ENCODE peak calls at places on chromosomes 5 and 9, in four cellular contexts. One of them, this sample, is unnamed.

GRCh38 chr9:71685988-71686387 is 82.3 kb downstream of the CEMIP2 start:
- DNase-seq in gastrocnemius medialis: no peak
- DNase-seq in PC-9: no peak
- DNase-seq in esophagus squamous epithelium: no peak
- DNase-seq in this sample: no peak

GRCh38 chr9:121748080-121748479 is 96.6 kb downstream of the DAB2IP start:
- DNase-seq in gastrocnemius medialis: no peak
- DNase-seq in PC-9: no peak
- DNase-seq in esophagus squamous epithelium: no peak
- DNase-seq in this sample: no peak

GRCh38 chr5:422323-423232 is 20.4 kb upstream of the EXOC3 start:
- DNase-seq in PC-9: no peak
- DNase-seq in esophagus squamous epithelium: no peak
- DNase-seq in gastrocnemius medialis: no peak
- DNase-seq in this sample: no peak

GRCh38 chr5:78699565-78700143 is 51.1 kb upstream of the LHFPL2 start:
- DNase-seq in PC-9: peak; percentile 98
- DNase-seq in esophagus squamous epithelium: no peak
- DNase-seq in gastrocnemius medialis: no peak
- DNase-seq in this sample: no peak

GRCh38 chr9:107484117-107484723 is 5.3 kb downstream of the KLF4 start:
- DNase-seq in esophagus squamous epithelium: no peak
- DNase-seq in PC-9: peak; percentile 65
- DNase-seq in gastrocnemius medialis: no peak
- DNase-seq in this sample: peak; percentile 33

GRCh38 chr5:116539222-116539621 is 35.4 kb downstream of the SEMA6A start:
- DNase-seq in gastrocnemius medialis: no peak
- DNase-seq in esophagus squamous epithelium: no peak
- DNase-seq in PC-9: no peak
- DNase-seq in this sample: no peak

GRCh38 chr9:136947955-136948510 is 3.0 kb downstream of the C8G start:
- DNase-seq in PC-9: peak; percentile 61
- DNase-seq in esophagus squamous epithelium: no peak
- DNase-seq in gastrocnemius medialis: no peak
- DNase-seq in this sample: peak; percentile 52

GRCh38 chr5:11377896-11378295 is 526.4 kb downstream of the CTNND2 start:
- DNase-seq in esophagus squamous epithelium: no peak
- DNase-seq in PC-9: no peak
- DNase-seq in gastrocnemius medialis: no peak
- DNase-seq in this sample: no peak

GRCh38 chr9:88072831-88073365 is 65.4 kb downstream of the SPATA31C2 start:
- DNase-seq in PC-9: peak; percentile 40
- DNase-seq in esophagus squamous epithelium: no peak
- DNase-seq in gastrocnemius medialis: no peak
- DNase-seq in this sample: no peak

GRCh38 chr9:131870156-131870555 is 130.3 kb upstream of the RAPGEF1 start:
- DNase-seq in PC-9: no peak
- DNase-seq in gastrocnemius medialis: no peak
- DNase-seq in esophagus squamous epithelium: no peak
- DNase-seq in this sample: no peak

GRCh38 chr9:114008667-114009410 is 69.3 kb downstream of the AMBP start:
- DNase-seq in esophagus squamous epithelium: no peak
- DNase-seq in PC-9: no peak
- DNase-seq in gastrocnemius medialis: no peak
- DNase-seq in this sample: no peak

GRCh38 chr9:21070171-21070571 is 7.6 kb downstream of the IFNB1 start:
- DNase-seq in gastrocnemius medialis: peak; percentile 10
- DNase-seq in esophagus squamous epithelium: no peak
- DNase-seq in PC-9: peak; percentile 65
- DNase-seq in this sample: peak; percentile 47
- TF ChIP-seq CTCF in gastrocnemius medialis: peak; percentile 13
- TF ChIP-seq CTCF in esophagus squamous epithelium: peak; percentile 20
- TF ChIP-seq CTCF in PC-9: no peak
- TF ChIP-seq CTCF in this sample: peak; percentile 35

DNA sequence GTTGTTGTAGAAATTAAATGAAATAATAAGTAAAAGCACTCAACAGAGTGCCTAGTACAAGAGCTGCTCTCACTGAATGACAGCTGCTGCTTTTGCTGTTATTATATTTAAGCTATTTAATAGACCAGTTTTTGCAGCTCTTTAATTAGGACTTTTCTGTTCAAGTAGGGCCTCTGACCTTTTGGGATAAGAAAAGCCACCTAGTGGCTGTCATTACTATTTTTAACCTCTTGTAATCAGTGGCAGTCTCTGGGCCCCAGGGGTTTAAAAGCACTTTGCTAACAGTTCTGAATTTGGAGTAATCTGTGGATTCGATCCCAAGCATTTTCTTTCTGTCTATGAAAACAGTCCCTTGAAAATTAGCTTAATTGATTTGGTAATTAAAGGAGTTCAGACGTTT is 121.1 kb downstream of the NUDT12 start:
- DNase-seq in gastrocnemius medialis: no peak
- DNase-seq in esophagus squamous epithelium: no peak
- DNase-seq in PC-9: no peak
- DNase-seq in this sample: no peak
- TF ChIP-seq CTCF in gastrocnemius medialis: no peak
- TF ChIP-seq CTCF in esophagus squamous epithelium: no peak
- TF ChIP-seq CTCF in PC-9: peak; percentile 46
- TF ChIP-seq CTCF in this sample: peak; percentile 45

GRCh38 chr5:149735066-149735465 is 5.0 kb downstream of the PPARGC1B start:
- DNase-seq in gastrocnemius medialis: peak; percentile 54
- DNase-seq in PC-9: peak; percentile 56
- DNase-seq in esophagus squamous epithelium: no peak
- DNase-seq in this sample: no peak

GRCh38 chr5:149740341-149740740 is 10.2 kb downstream of the PPARGC1B start:
- DNase-seq in PC-9: no peak
- DNase-seq in gastrocnemius medialis: peak; percentile 38
- DNase-seq in esophagus squamous epithelium: no peak
- DNase-seq in this sample: no peak

GRCh38 chr5:149737355-149737754 is 7.2 kb downstream of the PPARGC1B start:
- DNase-seq in PC-9: no peak
- DNase-seq in esophagus squamous epithelium: no peak
- DNase-seq in gastrocnemius medialis: no peak
- DNase-seq in this sample: no peak

GRCh38 chr5:149740866-149741459 is 10.9 kb downstream of the PPARGC1B start:
- DNase-seq in esophagus squamous epithelium: no peak
- DNase-seq in gastrocnemius medialis: no peak
- DNase-seq in PC-9: no peak
- DNase-seq in this sample: no peak

DNA sequence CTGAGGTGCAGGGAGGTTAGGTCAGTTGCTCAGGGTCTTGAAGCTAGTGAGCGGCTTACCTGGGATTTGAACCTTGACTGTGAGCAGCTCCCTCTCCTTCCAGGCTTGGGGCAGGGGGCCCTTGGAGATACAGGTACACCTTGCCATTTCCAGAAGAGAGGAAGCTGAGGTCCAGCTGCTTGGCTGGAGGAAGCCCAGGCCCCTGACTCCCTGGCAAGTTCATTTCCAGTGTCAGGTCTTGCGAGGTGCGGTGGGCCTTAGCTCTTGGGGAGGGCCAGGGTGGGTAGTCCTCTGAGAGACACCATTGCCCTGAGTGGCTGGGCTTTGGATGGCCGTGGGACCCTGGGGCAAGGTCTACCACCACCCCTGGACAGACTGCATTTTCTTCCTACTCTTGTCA is 9.3 kb downstream of the PPARGC1B start:
- DNase-seq in esophagus squamous epithelium: no peak
- DNase-seq in PC-9: no peak
- DNase-seq in gastrocnemius medialis: no peak
- DNase-seq in this sample: no peak
- TF ChIP-seq CTCF in esophagus squamous epithelium: no peak
- TF ChIP-seq CTCF in PC-9: no peak
- TF ChIP-seq CTCF in gastrocnemius medialis: no peak
- TF ChIP-seq CTCF in this sample: no peak

GRCh38 chr5:108924457-108924961 is 176.8 kb downstream of the FER start:
- DNase-seq in esophagus squamous epithelium: no peak
- DNase-seq in PC-9: no peak
- DNase-seq in gastrocnemius medialis: no peak
- DNase-seq in this sample: no peak
- TF ChIP-seq CTCF in esophagus squamous epithelium: no peak
- TF ChIP-seq CTCF in PC-9: no peak
- TF ChIP-seq CTCF in gastrocnemius medialis: no peak
- TF ChIP-seq CTCF in this sample: no peak

DNA sequence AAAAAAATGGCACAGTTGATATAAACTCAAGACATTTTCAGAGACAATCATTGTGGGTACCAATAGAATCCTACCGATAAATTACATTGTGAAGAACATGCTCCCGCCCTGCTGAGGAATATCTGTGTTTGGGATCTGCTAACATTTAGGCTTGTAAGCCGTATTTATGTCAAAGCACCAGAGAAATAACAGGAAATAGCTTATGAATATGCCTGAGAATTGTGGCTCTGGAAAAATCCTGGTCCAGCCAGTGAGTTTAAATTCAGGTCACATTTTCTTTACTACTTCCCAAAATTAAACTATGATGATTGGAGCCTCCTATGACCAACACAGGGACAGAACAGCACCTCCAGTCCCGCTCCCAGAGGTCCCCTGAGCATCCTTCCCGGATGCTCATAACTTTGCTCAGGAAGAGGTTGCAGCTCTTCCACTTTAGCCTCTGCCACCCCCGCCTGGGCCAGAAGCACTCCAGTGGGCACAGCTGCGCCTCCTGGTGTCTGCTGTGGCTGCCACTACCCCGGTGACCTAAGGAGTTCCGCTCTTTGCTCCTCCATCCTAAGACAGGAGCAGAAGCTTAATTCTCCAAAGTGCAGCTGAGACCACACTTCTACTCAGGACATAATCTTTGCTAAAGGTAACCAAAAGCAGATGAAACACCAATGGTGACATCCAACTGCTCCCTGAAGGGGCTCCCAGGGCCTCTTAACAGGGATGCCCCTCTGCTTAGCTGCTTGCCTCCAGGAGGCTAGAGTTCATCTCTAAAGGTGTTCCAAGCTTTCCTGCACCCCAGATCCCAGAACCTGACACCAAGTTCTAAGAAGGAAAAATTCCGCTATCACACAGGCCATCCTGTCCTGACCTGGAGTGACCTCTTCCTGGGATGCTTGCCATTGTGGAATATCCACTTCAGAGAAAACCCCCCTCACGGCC is 58.8 kb downstream of the SLC1A1 start:
- DNase-seq in PC-9: no peak
- DNase-seq in gastrocnemius medialis: no peak
- DNase-seq in esophagus squamous epithelium: no peak
- DNase-seq in this sample: peak; percentile 57
- TF ChIP-seq CTCF in PC-9: peak; percentile 14
- TF ChIP-seq CTCF in gastrocnemius medialis: no peak
- TF ChIP-seq CTCF in esophagus squamous epithelium: peak; percentile 6
- TF ChIP-seq CTCF in this sample: peak; percentile 15

GRCh38 chr5:142694092-142694856 is 8.4 kb upstream of the FGF1 start:
- DNase-seq in gastrocnemius medialis: no peak
- DNase-seq in esophagus squamous epithelium: no peak
- DNase-seq in PC-9: no peak
- DNase-seq in this sample: no peak
- TF ChIP-seq CTCF in gastrocnemius medialis: no peak
- TF ChIP-seq CTCF in esophagus squamous epithelium: no peak
- TF ChIP-seq CTCF in PC-9: peak; percentile 29
- TF ChIP-seq CTCF in this sample: peak; percentile 52

GRCh38 chr9:127734247-127734746 is 797 bp downstream of the TOR2A start:
- DNase-seq in gastrocnemius medialis: no peak
- DNase-seq in esophagus squamous epithelium: no peak
- DNase-seq in PC-9: no peak
- DNase-seq in this sample: no peak

GRCh38 chr9:127738666-127739065 is 3.6 kb upstream of the TOR2A start:
- DNase-seq in esophagus squamous epithelium: no peak
- DNase-seq in gastrocnemius medialis: no peak
- DNase-seq in PC-9: no peak
- DNase-seq in this sample: no peak

GRCh38 chr9:127733609-127734008 is 1.5 kb downstream of the TOR2A start:
- DNase-seq in PC-9: no peak
- DNase-seq in esophagus squamous epithelium: no peak
- DNase-seq in gastrocnemius medialis: no peak
- DNase-seq in this sample: no peak

GRCh38 chr9:127734747-127735529 is at the start of gene TOR2A:
- DNase-seq in PC-9: peak; percentile 89
- DNase-seq in gastrocnemius medialis: peak; percentile 96
- DNase-seq in esophagus squamous epithelium: peak; percentile 69
- DNase-seq in this sample: peak; percentile 100

GRCh38 chr9:127735530-127736176 is 559 bp upstream of the TOR2A start:
- DNase-seq in gastrocnemius medialis: no peak
- DNase-seq in esophagus squamous epithelium: no peak
- DNase-seq in PC-9: no peak
- DNase-seq in this sample: peak; percentile 36
- TF ChIP-seq CTCF in gastrocnemius medialis: no peak
- TF ChIP-seq CTCF in esophagus squamous epithelium: no peak
- TF ChIP-seq CTCF in PC-9: no peak
- TF ChIP-seq CTCF in this sample: no peak

GRCh38 chr9:127144670-127145458 is 22.4 kb upstream of the ANGPTL2 start:
- DNase-seq in esophagus squamous epithelium: no peak
- DNase-seq in PC-9: no peak
- DNase-seq in gastrocnemius medialis: peak; percentile 84
- DNase-seq in this sample: no peak
- TF ChIP-seq CTCF in esophagus squamous epithelium: no peak
- TF ChIP-seq CTCF in PC-9: no peak
- TF ChIP-seq CTCF in gastrocnemius medialis: peak; percentile 49
- TF ChIP-seq CTCF in this sample: no peak

GRCh38 chr9:36731068-36731467 is 158.4 kb downstream of the MELK start:
- DNase-seq in gastrocnemius medialis: no peak
- DNase-seq in PC-9: no peak
- DNase-seq in esophagus squamous epithelium: no peak
- DNase-seq in this sample: no peak

GRCh38 chr9:36729902-36730301 is 157.2 kb downstream of the MELK start:
- DNase-seq in gastrocnemius medialis: no peak
- DNase-seq in esophagus squamous epithelium: no peak
- DNase-seq in PC-9: no peak
- DNase-seq in this sample: no peak

GRCh38 chr9:36731576-36731975 is 158.9 kb downstream of the MELK start:
- DNase-seq in PC-9: no peak
- DNase-seq in gastrocnemius medialis: no peak
- DNase-seq in esophagus squamous epithelium: no peak
- DNase-seq in this sample: no peak

GRCh38 chr9:36730414-36730813 is 157.7 kb downstream of the MELK start:
- DNase-seq in PC-9: no peak
- DNase-seq in gastrocnemius medialis: no peak
- DNase-seq in esophagus squamous epithelium: no peak
- DNase-seq in this sample: no peak

DNA sequence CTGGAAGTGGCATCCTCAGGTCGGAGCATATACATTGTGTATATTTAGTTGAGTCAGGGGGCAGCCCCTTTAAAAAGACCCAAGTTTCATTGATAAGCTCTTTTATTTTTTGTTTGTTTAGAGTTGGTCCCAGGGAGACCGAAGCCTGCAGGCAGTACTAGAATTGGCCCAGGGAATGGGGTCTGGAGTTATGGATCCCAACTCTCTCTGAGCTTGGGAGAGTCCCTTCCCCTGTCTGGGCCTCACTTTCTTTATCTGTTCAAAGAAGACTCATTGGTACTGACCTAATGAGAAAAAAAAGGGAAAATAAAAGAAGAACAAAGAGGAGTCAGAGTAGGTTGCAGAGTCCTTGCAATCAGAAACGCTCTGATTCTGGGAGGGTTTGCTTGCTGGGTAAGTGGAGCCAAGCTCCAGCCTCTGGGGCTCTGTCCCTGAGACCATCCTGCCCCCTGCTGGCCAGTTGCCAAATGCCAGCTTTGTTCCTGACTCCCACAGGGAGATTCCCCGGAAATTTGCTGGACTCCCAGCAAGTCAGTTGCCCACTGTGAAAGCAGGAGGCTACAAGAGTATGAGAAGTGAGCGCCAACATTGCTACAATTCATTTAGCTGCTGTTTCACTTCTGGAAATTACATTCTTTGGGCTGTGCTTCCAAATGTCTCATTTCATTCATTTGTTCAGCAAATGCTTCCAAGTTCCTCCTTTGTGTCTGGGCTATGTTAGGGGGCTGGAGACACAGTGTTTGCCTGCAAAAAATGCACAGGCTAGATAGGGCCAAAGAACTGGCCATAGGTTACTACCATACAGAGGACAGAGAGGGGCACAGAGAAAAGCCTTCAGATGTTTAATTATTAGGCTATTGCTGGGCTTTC is 156.2 kb downstream of the MELK start:
- DNase-seq in gastrocnemius medialis: no peak
- DNase-seq in esophagus squamous epithelium: no peak
- DNase-seq in PC-9: no peak
- DNase-seq in this sample: peak; percentile 95
- TF ChIP-seq CTCF in gastrocnemius medialis: no peak
- TF ChIP-seq CTCF in esophagus squamous epithelium: peak; percentile 39
- TF ChIP-seq CTCF in PC-9: peak; percentile 76
- TF ChIP-seq CTCF in this sample: peak; percentile 97

This sample was measured in endothelial cell.